ENCODE peak calls at places on chromosome 17, in seven cellular contexts. D, O, E, V, T, G and R are unnamed samples.

GRCh38 chr17:14762736-14763479 is 462.0 kb downstream of the HS3ST3B1 start:
- DNase-seq in D (no peak), T (no peak), G (no peak), V (no peak), O (no peak), E (no peak), R (no peak)

GRCh38 chr17:16345565-16345964 is 7.7 kb downstream of the CENPV start:
- DNase-seq in G (no peak), V (no peak), D (no peak), O (no peak), E (no peak), T (no peak), R (no peak)

GRCh38 chr17:65556910-65557348 is 4.5 kb downstream of the AXIN2 start:
- DNase-seq in G (no peak), T (no peak), E (no peak), D (no peak), V (no peak), O (no peak), R (no peak)

GRCh38 chr17:17535957-17536356 is 39.8 kb upstream of the RASD1 start:
- DNase-seq in D (peak; percentile 37), V (no peak), G (no peak), E (peak; percentile 78), T (no peak), O (peak; percentile 36), R (no peak)

GRCh38 chr17:1485311-1485747 is 7.2 kb downstream of the MYO1C start:
- DNase-seq in G (no peak), T (no peak), E (no peak), V (no peak), O (peak; percentile 64), D (peak; percentile 61), R (peak; percentile 57)

GRCh38 chr17:65987988-65988387 is 203.9 kb downstream of the CEP112 start:
- DNase-seq in E (peak; percentile 12), V (peak; percentile 66), O (no peak), D (peak; percentile 49), T (no peak), G (no peak), R (no peak)

GRCh38 chr17:282000-282911 is 70.4 kb downstream of the RPH3AL start:
- DNase-seq in T (no peak), V (no peak), E (no peak), G (no peak), O (peak; percentile 5), D (no peak), R (no peak)

GRCh38 chr17:7589891-7590611 is at the start of gene SOX15:
- DNase-seq in D (peak; percentile 42), T (no peak), E (peak; percentile 70), G (no peak), V (no peak), O (no peak), R (no peak)

GRCh38 chr17:2755941-2756724 is 6.7 kb upstream of the CCDC92B start:
- DNase-seq in E (no peak), T (no peak), O (no peak), V (no peak), D (no peak), G (peak; percentile 28), R (peak; percentile 53)

GRCh38 chr17:61007980-61008379 is 330.3 kb downstream of the BCAS3 start:
- DNase-seq in D (peak; percentile 41), T (no peak), V (no peak), O (no peak), G (no peak), E (no peak), R (no peak)

GRCh38 chr17:1764274-1764673 is 2.4 kb downstream of the SERPINF1 start:
- DNase-seq in O (peak; percentile 71), V (no peak), D (peak; percentile 65), E (peak; percentile 79), T (peak; percentile 70), G (no peak), R (peak; percentile 42)

DNA sequence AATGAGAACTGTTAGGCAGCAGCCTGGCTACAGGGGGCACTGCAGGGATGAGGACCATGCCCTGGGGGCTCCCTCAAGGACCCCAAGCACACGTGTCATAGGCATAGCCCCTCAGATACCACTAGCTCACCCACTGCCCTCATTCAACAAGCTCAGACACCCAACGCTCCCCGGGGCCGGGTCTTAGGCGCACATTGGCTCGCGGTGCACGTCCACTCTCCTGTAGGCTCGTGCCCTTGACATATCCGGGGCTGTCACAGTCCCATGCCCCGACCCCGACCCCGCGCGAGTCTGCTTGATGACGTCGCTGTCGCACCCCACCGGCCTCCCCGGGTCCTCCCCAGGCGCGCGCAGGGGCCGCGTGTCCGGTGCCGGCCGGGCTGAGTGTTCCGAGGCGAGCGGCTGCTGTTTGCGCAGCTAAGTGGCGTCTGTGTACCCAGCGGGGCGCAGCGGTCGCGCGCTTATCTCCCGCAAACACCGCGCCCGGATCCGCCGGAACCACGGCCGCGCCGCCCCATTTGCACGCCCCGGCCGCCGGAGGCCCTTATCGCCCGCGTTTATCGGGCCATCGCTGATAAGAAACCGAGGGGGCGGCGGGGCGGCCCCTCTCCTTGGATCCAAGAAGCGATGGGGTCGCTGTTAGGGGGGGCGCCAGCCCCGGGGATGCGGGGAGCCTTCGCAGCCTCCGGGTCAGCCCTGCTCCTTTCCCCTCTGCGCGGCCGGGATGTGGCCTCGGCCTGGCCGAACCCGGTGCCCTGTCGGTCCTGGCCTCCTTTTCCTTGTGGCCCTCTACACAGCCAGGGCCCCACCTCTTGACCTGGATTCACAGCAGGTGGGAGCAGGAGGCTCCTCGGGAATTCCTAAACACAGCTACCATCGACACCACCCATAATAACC is 20.7 kb upstream of the NAGS start:
- DNase-seq in E (no peak), T (no peak), D (peak; percentile 38), V (no peak), O (no peak), G (peak; percentile 55), R (peak; percentile 41)
- TF ChIP-seq CTCF in E (no peak), T (no peak), D (no peak), V (no peak), O (no peak), G (peak; percentile 59), R (peak; percentile 30)

GRCh38 chr17:28334176-28334575 is 1.1 kb downstream of the IFT20 start:
- DNase-seq in G (no peak), O (no peak), E (no peak), T (no peak), V (no peak), D (no peak), R (no peak)

GRCh38 chr17:28334666-28335200 is 539 bp downstream of the IFT20 start:
- DNase-seq in E (no peak), D (no peak), G (no peak), V (no peak), O (no peak), T (no peak), R (no peak)

GRCh38 chr17:28333083-28333746 is 2.1 kb downstream of the IFT20 start:
- DNase-seq in D (no peak), E (no peak), O (no peak), V (no peak), G (no peak), T (no peak), R (no peak)

GRCh38 chr17:28335959-28336871 is 654 bp downstream of the TNFAIP1 start:
- DNase-seq in G (peak; percentile 37), E (peak; percentile 34), D (peak; percentile 70), V (peak; percentile 75), T (no peak), O (peak; percentile 49), R (peak; percentile 56)

DNA sequence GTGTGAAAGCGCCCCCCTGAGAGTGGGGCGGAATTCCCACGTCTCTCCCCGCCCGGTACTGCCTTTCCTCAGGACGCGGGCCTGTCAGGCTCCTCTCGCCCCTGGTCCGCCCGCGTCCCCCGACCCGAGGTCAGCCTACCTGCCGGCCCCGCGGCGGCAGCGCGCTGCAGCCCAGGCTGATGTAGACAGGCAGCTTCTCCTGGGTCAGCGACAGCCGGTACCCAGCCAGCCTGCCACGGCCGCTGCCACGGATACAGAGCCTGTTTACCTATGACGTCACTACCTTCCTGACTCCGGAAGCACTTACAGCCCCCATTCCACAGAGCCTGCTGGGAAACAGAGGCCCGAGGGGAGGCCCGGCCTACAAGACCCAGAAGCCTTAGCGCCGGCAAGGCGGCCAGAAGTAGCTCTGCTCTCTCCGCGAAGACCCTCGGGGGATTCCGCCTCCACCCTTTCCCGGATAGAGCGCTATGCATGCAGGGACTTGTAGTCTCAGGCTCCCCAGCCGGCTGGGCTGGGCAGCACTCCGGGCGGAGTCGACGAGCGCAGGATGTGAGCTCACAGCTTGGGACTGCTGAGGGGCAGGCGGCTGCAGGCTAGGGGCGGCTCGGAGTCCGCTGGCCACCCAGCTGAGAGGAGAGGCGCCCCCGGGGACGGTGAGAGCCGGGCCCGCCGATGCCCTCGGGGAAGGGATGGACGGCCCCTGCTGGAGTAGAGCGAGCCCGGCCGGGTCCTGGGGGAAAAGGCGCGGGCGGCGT is at the start of the genes IFT20 and TNFAIP1:
- DNase-seq in D (peak; percentile 98), E (peak; percentile 99), V (peak; percentile 99), G (peak; percentile 98), T (peak; percentile 97), O (peak; percentile 98), R (peak; percentile 99)
- TF ChIP-seq CTCF in D (no peak), E (no peak), V (no peak), G (no peak), T (no peak), O (peak; percentile 38), R (no peak)

GRCh38 chr17:36534881-36535668 is at the start of gene PIGW:
- DNase-seq in O (peak; percentile 88), V (peak; percentile 78), G (peak; percentile 77), D (peak; percentile 92), E (peak; percentile 77), T (peak; percentile 83), R (peak; percentile 92)
- TF ChIP-seq CTCF in O (peak; percentile 4), V (no peak), G (no peak), D (no peak), E (no peak), T (no peak), R (no peak)

GRCh38 chr17:39939588-39940419 is 12.3 kb downstream of the LRRC3C start:
- DNase-seq in V (no peak), O (peak; percentile 46), D (no peak), E (no peak), T (no peak), G (no peak), R (no peak)
- TF ChIP-seq CTCF in V (peak; percentile 40), O (peak; percentile 39), D (no peak), E (no peak), T (no peak), G (peak; percentile 39), R (no peak)

GRCh38 chr17:75589919-75590303 is 2.3 kb downstream of the MYO15B start:
- DNase-seq in D (no peak), G (no peak), V (no peak), E (no peak), T (no peak), O (peak; percentile 43), R (no peak)

GRCh38 chr17:75589017-75589918 is 1.7 kb downstream of the MYO15B start:
- DNase-seq in E (peak; percentile 96), T (peak; percentile 97), O (peak; percentile 97), G (peak; percentile 97), V (peak; percentile 71), D (peak; percentile 99), R (peak; percentile 97)

GRCh38 chr17:75588546-75589016 is 981 bp downstream of the MYO15B start:
- DNase-seq in G (no peak), T (no peak), E (peak; percentile 25), D (no peak), V (no peak), O (peak; percentile 61), R (peak; percentile 43)

GRCh38 chr17:75590314-75590761 is 2.7 kb downstream of the MYO15B start:
- DNase-seq in D (no peak), T (no peak), E (no peak), V (no peak), O (no peak), G (no peak), R (no peak)

GRCh38 chr17:75587718-75588545 is at the start of gene MYO15B:
- DNase-seq in O (peak; percentile 75), D (peak; percentile 57), V (no peak), G (peak; percentile 71), E (no peak), T (peak; percentile 67), R (peak; percentile 74)
- TF ChIP-seq CTCF in O (peak; percentile 49), D (peak; percentile 16), V (no peak), G (peak; percentile 62), E (no peak), T (peak; percentile 18), R (peak; percentile 14)